ENCODE peak calls at places on chromosomes 7 and 10, in eight cellular contexts. P, F, X, Q, R, H, D and E are unnamed samples.

GRCh38 chr7:129394982-129395906 is 39.0 kb upstream of the STRIP2 start:
- DNase-seq in H (no peak), Q (no peak), R (no peak), X (no peak), D (no peak), P (peak; percentile 24), F (no peak), E (no peak)

GRCh38 chr10:28775773-28776172 is 98.5 kb downstream of the BAMBI start:
- DNase-seq in Q (no peak), R (no peak), P (no peak), X (no peak), D (no peak), F (no peak), H (no peak), E (no peak)

GRCh38 chr7:158840604-158841003 is 11.3 kb upstream of the ESYT2 start:
- DNase-seq in H (no peak), D (no peak), P (no peak), F (no peak), Q (no peak), X (no peak), R (no peak), E (no peak)

GRCh38 chr10:106424076-106424475 is 740.4 kb downstream of the SORCS1 start:
- DNase-seq in Q (no peak), X (no peak), F (no peak), R (no peak), D (peak; percentile 69), P (no peak), H (no peak), E (peak; percentile 97)

GRCh38 chr10:130848855-130849254 is 462.7 kb downstream of the TCERG1L start:
- DNase-seq in Q (no peak), R (no peak), P (no peak), F (no peak), H (no peak), D (no peak), X (no peak), E (no peak)

GRCh38 chr7:100465702-100466311 is 1.7 kb upstream of the SPACDR start:
- DNase-seq in H (peak; percentile 86), P (peak; percentile 69), F (peak; percentile 60), D (peak; percentile 30), X (no peak), R (peak; percentile 75), Q (no peak), E (peak; percentile 81)

GRCh38 chr10:49652416-49653385 is 26.8 kb upstream of the C10orf53 start:
- DNase-seq in H (no peak), R (no peak), D (no peak), P (no peak), X (no peak), F (no peak), Q (no peak), E (no peak)

GRCh38 chr10:132064771-132065437 is 842 bp upstream of the JAKMIP3 start:
- DNase-seq in Q (no peak), P (peak; percentile 5), D (no peak), H (no peak), X (no peak), F (no peak), R (no peak), E (no peak)

GRCh38 chr10:92068900-92069299 is 145.3 kb downstream of the BTAF1 start:
- DNase-seq in R (no peak), X (no peak), D (no peak), Q (no peak), P (no peak), H (no peak), F (no peak), E (peak; percentile 59)

GRCh38 chr10:124522131-124522902 is 60.7 kb downstream of the LHPP start:
- DNase-seq in F (no peak), R (no peak), P (no peak), D (no peak), H (no peak), Q (no peak), X (peak; percentile 30), E (no peak)

GRCh38 chr7:158024881-158025280 is 562.7 kb downstream of the PTPRN2 start:
- DNase-seq in H (no peak), P (no peak), X (no peak), F (no peak), D (no peak), R (peak; percentile 10), Q (no peak), E (no peak)